ENCODE peak calls at places on chromosomes 7 and 10, in four cellular contexts. M, D, T and C are unnamed samples.

GRCh38 chr10:15461353-15462108 is 90.4 kb upstream of the FAM171A1 start:
- DNase-seq in D (peak; percentile 27), T (peak; percentile 14), M (peak; percentile 85), C (no peak)

GRCh38 chr7:1645071-1646015 is 24.7 kb upstream of the ELFN1 start:
- DNase-seq in M (no peak), D (no peak), T (no peak), C (no peak)

GRCh38 chr10:78363190-78363589 is 329.5 kb downstream of the RPS24 start:
- DNase-seq in T (no peak), D (no peak), M (no peak), C (no peak)

GRCh38 chr10:93947055-93947454 is 46.7 kb upstream of the PLCE1 start:
- DNase-seq in M (no peak), D (peak; percentile 86), T (no peak), C (no peak)

GRCh38 chr7:46283852-46284251 is 362.8 kb upstream of the IGFBP3 start:
- DNase-seq in M (no peak), T (no peak), D (no peak), C (no peak)

GRCh38 chr7:51300762-51301674 is 15.6 kb downstream of the COBL start:
- DNase-seq in D (no peak), M (no peak), T (no peak), C (no peak)

GRCh38 chr10:110225756-110226554 is 18.6 kb downstream of the MXI1 start:
- DNase-seq in T (peak; percentile 74), M (peak; percentile 91), D (peak; percentile 93), C (no peak)

GRCh38 chr10:63866075-63866746 is 345.0 kb downstream of the REEP3 start:
- DNase-seq in T (peak; percentile 71), D (peak; percentile 47), M (peak; percentile 67), C (peak; percentile 5)

GRCh38 chr10:33280217-33280616 is 54.2 kb downstream of the NRP1 start:
- DNase-seq in M (no peak), T (no peak), D (no peak), C (no peak)

GRCh38 chr7:86339051-86339450 is 304.7 kb upstream of the GRM3 start:
- DNase-seq in D (no peak), T (no peak), M (no peak), C (no peak)

GRCh38 chr7:15780271-15780670 is 93.8 kb upstream of the MEOX2 start:
- DNase-seq in M (no peak), T (no peak), D (peak; percentile 10), C (no peak)

GRCh38 chr10:3082290-3082689 is 14.9 kb downstream of the PFKP start:
- DNase-seq in D (no peak), T (no peak), M (no peak), C (no peak)

GRCh38 chr7:132419538-132419937 is 156.7 kb downstream of the PLXNA4 start:
- DNase-seq in T (no peak), D (no peak), M (peak; percentile 59), C (no peak)

GRCh38 chr10:27564880-27565279 is 60.8 kb downstream of the RAB18 start:
- DNase-seq in M (no peak), D (no peak), T (no peak), C (no peak)

GRCh38 chr7:134602921-134603394 is 43.7 kb upstream of the BPGM start:
- DNase-seq in M (no peak), T (no peak), D (peak; percentile 28), C (no peak)

GRCh38 chr10:128137877-128138276 is 11.7 kb upstream of the MKI67 start:
- DNase-seq in T (no peak), M (no peak), D (peak; percentile 37), C (no peak)

GRCh38 chr7:42494722-42495121 is 257.7 kb upstream of the GLI3 start:
- DNase-seq in T (no peak), M (no peak), D (no peak), C (no peak)
- TF ChIP-seq ELK1 in T (no peak), M (no peak), D (no peak), C (no peak)

GRCh38 chr7:42735081-42735480 is 176.8 kb downstream of the C7orf25 start:
- DNase-seq in D (no peak), M (no peak), T (no peak), C (no peak)

GRCh38 chr7:42734568-42734967 is 177.3 kb downstream of the C7orf25 start:
- DNase-seq in M (no peak), T (no peak), D (peak; percentile 1), C (no peak)

GRCh38 chr7:42740410-42740809 is 171.5 kb downstream of the C7orf25 start:
- DNase-seq in D (no peak), M (no peak), T (no peak), C (no peak)

GRCh38 chr7:42739591-42739990 is 172.3 kb downstream of the C7orf25 start:
- DNase-seq in M (no peak), D (no peak), T (no peak), C (no peak)

DNA sequence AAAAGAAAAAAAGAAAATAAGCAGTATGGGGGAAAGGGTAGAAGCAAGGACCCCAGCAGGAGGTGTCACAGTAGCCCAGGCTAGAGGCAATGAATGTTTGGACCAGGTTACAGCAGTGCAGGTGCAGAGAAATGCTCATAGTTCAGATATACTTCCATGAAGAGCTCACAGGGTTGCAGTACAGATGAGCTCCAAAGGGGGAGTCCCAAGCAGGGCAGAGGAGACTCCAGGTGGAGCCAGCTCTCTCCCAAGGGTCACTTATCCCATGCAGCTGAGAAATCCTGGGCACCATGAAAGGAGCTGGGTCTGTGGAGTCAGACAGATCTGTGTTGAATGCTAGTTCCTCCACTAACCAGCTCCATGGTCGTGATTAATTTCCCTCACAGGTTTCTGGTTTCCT is 174.9 kb downstream of the C7orf25 start:
- DNase-seq in D (no peak), M (peak; percentile 5), T (peak; percentile 14), C (no peak)
- TF ChIP-seq ELK1 in D (no peak), M (no peak), T (no peak), C (no peak)

DNA sequence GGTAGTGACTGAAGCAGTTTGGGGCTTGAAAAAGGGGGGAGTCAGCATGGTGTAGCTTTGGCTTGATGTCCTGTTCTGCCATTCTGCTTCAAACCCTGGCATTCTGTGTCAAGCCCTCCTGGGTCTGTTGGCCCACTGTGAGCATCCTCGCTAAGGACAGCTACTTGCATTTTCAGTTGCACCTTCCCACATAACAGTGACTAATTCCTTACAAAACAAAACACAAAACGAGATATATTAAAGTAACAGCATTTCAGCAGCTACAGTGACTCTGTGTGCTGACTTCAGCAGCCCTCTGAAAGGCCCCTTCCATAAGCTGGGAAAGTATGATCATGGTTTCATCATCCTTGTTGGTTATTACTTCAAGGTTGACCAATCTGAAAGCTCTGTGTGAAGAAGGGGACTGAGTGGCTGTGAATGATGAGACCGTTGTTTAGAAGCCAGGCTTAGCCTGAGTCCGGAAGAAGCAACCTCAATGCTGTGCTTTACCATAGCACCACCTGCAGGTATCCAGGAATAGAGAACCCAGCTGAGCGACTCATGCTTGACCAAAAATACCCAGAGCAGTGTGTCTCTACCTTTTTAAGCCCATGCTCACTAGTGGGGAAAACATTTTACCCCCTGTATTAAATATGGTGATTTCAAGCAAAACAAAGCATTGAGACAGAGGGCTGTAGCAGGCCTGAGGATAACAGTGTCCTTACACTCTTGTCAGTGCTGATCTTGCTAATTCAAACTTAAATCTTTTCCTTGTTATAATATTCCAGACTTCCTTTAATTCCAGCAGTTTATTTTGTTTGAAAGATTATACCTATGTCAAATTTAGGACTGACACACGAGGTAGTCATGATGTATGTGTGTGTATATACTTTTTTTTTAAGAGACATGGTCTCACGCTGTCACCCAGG is 42.6 kb upstream of the CC2D2B start:
- DNase-seq in D (peak; percentile 86), M (peak; percentile 59), T (peak; percentile 49), C (peak; percentile 42)
- TF ChIP-seq ELK1 in D (no peak), M (no peak), T (no peak), C (no peak)

GRCh38 chr10:86596266-86596665 is 58.1 kb upstream of the OPN4 start:
- DNase-seq in M (no peak), D (no peak), T (no peak), C (no peak)
- TF ChIP-seq ELK1 in M (no peak), D (no peak), T (no peak), C (no peak)